ENCODE peak calls at places on chromosomes 16 and 17, in six cellular contexts. One of them, this sample, is unnamed.
A peak's percentile ranks its signal among the peaks of the same experiment; 100 is the strongest.

GRCh38 chr16:54289242-54290051 is 2.9 kb upstream of the IRX3 start:
- DNase-seq in stomach: no peak
- DNase-seq in IMR-90: no peak
- DNase-seq in dorsolateral prefrontal cortex: no peak
- DNase-seq in thoracic aorta: no peak
- DNase-seq in cardiac muscle cell: peak; percentile 72
- DNase-seq in this sample: no peak

GRCh38 chr17:64709481-64709880 is 47.4 kb upstream of the SMURF2 start:
- DNase-seq in dorsolateral prefrontal cortex: no peak
- DNase-seq in thoracic aorta: no peak
- DNase-seq in cardiac muscle cell: no peak
- DNase-seq in IMR-90: no peak
- DNase-seq in stomach: no peak
- DNase-seq in this sample: no peak

GRCh38 chr16:89344314-89344828 is 126.9 kb downstream of the ZNF778 start:
- DNase-seq in cardiac muscle cell: no peak
- DNase-seq in dorsolateral prefrontal cortex: no peak
- DNase-seq in thoracic aorta: no peak
- DNase-seq in stomach: no peak
- DNase-seq in IMR-90: no peak
- DNase-seq in this sample: no peak

GRCh38 chr17:30379303-30380105 is 777 bp downstream of the CPD start:
- DNase-seq in IMR-90: no peak
- DNase-seq in thoracic aorta: no peak
- DNase-seq in dorsolateral prefrontal cortex: peak; percentile 52
- DNase-seq in stomach: peak; percentile 34
- DNase-seq in cardiac muscle cell: peak; percentile 39
- DNase-seq in this sample: peak; percentile 49

GRCh38 chr17:66165537-66166123 is 26.3 kb downstream of the CEP112 start:
- DNase-seq in stomach: no peak
- DNase-seq in dorsolateral prefrontal cortex: no peak
- DNase-seq in IMR-90: peak; percentile 75
- DNase-seq in thoracic aorta: no peak
- DNase-seq in cardiac muscle cell: peak; percentile 54
- DNase-seq in this sample: no peak

GRCh38 chr16:14196539-14196938 is 125.4 kb downstream of the MRTFB start:
- DNase-seq in IMR-90: no peak
- DNase-seq in stomach: no peak
- DNase-seq in thoracic aorta: no peak
- DNase-seq in dorsolateral prefrontal cortex: no peak
- DNase-seq in cardiac muscle cell: no peak
- DNase-seq in this sample: no peak

GRCh38 chr17:50169121-50169764 is 3.4 kb downstream of the SGCA start:
- DNase-seq in stomach: no peak
- DNase-seq in cardiac muscle cell: peak; percentile 75
- DNase-seq in thoracic aorta: no peak
- DNase-seq in IMR-90: peak; percentile 74
- DNase-seq in dorsolateral prefrontal cortex: no peak
- DNase-seq in this sample: peak; percentile 88

GRCh38 chr16:82263456-82264159 is 93.6 kb upstream of the MPHOSPH6 start:
- DNase-seq in stomach: peak; percentile 68
- DNase-seq in dorsolateral prefrontal cortex: peak; percentile 70
- DNase-seq in cardiac muscle cell: peak; percentile 73
- DNase-seq in thoracic aorta: no peak
- DNase-seq in IMR-90: peak; percentile 51
- DNase-seq in this sample: peak; percentile 73

GRCh38 chr16:11627822-11628457 is 40.3 kb upstream of the SNN start:
- DNase-seq in cardiac muscle cell: no peak
- DNase-seq in IMR-90: peak; percentile 60
- DNase-seq in dorsolateral prefrontal cortex: no peak
- DNase-seq in stomach: peak; percentile 58
- DNase-seq in thoracic aorta: no peak
- DNase-seq in this sample: no peak

GRCh38 chr17:38325221-38325851 is 18.4 kb downstream of the GPR179 start:
- DNase-seq in stomach: no peak
- DNase-seq in cardiac muscle cell: no peak
- DNase-seq in thoracic aorta: no peak
- DNase-seq in dorsolateral prefrontal cortex: no peak
- DNase-seq in IMR-90: no peak
- DNase-seq in this sample: no peak

GRCh38 chr16:46961373-46962353 is 11.8 kb downstream of the DNAJA2 start:
- DNase-seq in dorsolateral prefrontal cortex: no peak
- DNase-seq in stomach: no peak
- DNase-seq in thoracic aorta: no peak
- DNase-seq in cardiac muscle cell: no peak
- DNase-seq in IMR-90: peak; percentile 43
- DNase-seq in this sample: no peak

DNA sequence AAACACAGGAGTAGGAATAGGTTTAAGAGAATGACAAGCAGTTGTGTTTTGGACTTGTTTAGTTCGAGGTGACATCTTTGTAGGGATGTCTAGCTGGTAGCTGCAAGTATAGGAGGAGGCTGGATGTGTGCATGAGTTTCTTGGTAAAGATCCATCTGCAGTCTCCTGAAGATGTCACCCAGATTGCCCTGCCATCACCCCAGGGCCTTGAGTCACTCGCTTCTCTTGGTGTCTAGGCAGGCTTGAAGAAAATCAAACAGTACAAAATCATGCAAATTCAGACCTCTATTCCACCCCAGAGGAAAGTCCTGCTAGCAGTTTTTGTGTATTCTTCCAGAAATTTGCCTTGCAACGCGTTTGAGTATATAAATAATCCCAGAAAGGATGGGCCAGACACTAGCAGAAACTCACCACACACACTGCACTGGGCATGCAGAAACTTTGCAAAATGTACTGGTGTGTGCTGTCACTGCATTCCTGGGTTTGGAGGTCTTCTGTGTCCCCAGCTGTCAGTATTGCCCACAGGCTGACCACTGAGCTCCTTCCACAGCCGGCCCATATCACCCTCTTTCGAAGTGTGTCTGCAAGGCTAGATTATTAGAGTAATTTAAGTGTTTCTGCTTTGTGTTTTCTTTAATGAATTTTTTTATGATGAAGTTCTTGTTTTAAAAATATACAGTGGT is 51.5 kb downstream of the TENT4B start:
- DNase-seq in IMR-90: no peak
- DNase-seq in stomach: no peak
- DNase-seq in thoracic aorta: no peak
- DNase-seq in cardiac muscle cell: no peak
- DNase-seq in dorsolateral prefrontal cortex: no peak
- DNase-seq in this sample: no peak
- TF ChIP-seq CTCF in IMR-90: no peak
- TF ChIP-seq CTCF in stomach: no peak
- TF ChIP-seq CTCF in thoracic aorta: no peak
- TF ChIP-seq CTCF in cardiac muscle cell: no peak
- TF ChIP-seq CTCF in dorsolateral prefrontal cortex: no peak
- TF ChIP-seq CTCF in this sample: no peak

DNA sequence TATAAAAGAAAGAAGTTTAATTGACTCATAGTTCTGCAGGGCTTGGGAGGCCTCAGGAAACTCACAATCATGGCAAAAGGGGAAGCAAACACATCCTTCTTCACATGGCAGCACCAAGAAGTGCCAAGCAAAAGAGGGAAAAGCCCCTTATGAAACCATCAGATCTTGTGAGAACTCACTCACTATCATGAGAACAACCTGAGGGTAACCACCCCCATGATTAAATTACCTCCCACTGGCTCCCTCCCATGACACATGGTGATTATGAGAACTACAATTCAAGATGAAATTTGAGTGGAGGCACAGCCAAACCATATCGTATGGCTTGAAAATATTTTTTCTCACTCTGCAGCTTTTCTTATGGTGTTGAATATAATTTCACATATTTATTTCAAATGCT is 151.7 kb downstream of the ANKFN1 start:
- DNase-seq in thoracic aorta: no peak
- DNase-seq in IMR-90: no peak
- DNase-seq in cardiac muscle cell: no peak
- DNase-seq in dorsolateral prefrontal cortex: no peak
- DNase-seq in stomach: no peak
- DNase-seq in this sample: no peak
- TF ChIP-seq CTCF in thoracic aorta: no peak
- TF ChIP-seq CTCF in IMR-90: no peak
- TF ChIP-seq CTCF in cardiac muscle cell: no peak
- TF ChIP-seq CTCF in dorsolateral prefrontal cortex: no peak
- TF ChIP-seq CTCF in stomach: no peak
- TF ChIP-seq CTCF in this sample: no peak

DNA sequence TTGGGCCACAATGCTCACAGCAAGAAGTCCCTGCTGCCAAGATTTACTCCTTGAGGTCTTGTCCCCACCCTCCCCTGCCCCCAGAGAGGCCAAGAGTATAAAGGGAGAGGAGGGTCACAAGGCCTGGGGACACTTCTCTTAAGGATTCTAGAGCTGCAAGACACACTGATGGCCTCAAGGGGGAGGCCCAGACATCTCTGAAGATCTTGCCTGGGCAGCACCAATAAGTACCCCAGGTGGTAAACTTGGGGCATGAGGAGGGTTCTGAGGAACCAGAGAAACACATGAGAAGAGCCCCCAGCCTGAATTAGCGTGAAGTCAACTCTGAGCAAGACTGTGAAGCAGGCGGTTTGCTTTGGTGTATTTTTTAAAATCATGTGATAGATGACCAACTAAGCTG is 26.8 kb upstream of the MTMR4 start:
- DNase-seq in IMR-90: no peak
- DNase-seq in dorsolateral prefrontal cortex: no peak
- DNase-seq in cardiac muscle cell: no peak
- DNase-seq in thoracic aorta: no peak
- DNase-seq in stomach: no peak
- DNase-seq in this sample: no peak
- TF ChIP-seq CTCF in IMR-90: peak; percentile 13
- TF ChIP-seq CTCF in dorsolateral prefrontal cortex: peak; percentile 49
- TF ChIP-seq CTCF in cardiac muscle cell: peak; percentile 48
- TF ChIP-seq CTCF in thoracic aorta: no peak
- TF ChIP-seq CTCF in stomach: no peak
- TF ChIP-seq CTCF in this sample: peak; percentile 48

DNA sequence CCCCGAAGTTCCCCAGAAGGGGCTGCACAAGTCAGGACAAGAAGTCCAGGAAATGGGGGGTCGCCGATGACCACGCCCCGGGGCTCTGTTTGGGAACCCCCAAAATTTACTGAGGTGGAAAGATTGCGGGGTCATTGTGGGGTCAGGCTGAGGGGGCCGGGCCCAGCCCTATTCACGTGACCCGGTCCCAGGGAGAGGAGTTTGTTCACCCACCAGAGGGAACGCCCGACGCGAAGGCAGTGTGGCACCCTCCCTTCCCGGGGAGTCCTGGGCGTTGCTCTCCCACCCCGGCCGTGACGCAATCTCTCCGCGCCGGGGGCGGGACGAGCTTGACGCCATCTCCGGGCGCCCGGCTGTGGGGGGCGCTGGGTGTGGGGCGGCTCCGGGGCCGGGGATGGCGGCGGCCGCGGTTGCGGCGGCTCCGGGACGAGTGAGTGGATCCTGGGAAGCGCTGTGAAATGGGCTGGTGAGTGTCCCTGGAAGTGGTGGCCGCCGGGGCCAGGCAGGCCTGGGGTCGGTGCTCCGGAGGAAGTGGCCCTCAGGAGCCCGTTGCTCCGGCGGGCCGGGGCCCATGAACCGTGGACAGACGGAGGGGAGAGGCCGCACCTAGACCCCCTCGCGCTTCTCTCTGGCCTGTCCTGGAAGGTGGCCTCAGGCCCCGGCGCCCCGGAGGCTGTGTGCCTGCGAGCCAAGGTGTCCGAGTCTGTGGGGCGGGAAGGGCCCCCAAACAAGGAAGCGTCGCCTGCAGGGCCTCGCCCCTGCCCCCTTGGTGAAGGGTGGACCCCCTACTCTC is at the start of gene ATXN1L:
- DNase-seq in thoracic aorta: peak; percentile 66
- DNase-seq in IMR-90: peak; percentile 88
- DNase-seq in stomach: peak; percentile 93
- DNase-seq in dorsolateral prefrontal cortex: peak; percentile 92
- DNase-seq in cardiac muscle cell: peak; percentile 91
- DNase-seq in this sample: peak; percentile 95
- TF ChIP-seq CTCF in thoracic aorta: no peak
- TF ChIP-seq CTCF in IMR-90: no peak
- TF ChIP-seq CTCF in stomach: peak; percentile 9
- TF ChIP-seq CTCF in dorsolateral prefrontal cortex: peak; percentile 53
- TF ChIP-seq CTCF in cardiac muscle cell: no peak
- TF ChIP-seq CTCF in this sample: no peak

DNA sequence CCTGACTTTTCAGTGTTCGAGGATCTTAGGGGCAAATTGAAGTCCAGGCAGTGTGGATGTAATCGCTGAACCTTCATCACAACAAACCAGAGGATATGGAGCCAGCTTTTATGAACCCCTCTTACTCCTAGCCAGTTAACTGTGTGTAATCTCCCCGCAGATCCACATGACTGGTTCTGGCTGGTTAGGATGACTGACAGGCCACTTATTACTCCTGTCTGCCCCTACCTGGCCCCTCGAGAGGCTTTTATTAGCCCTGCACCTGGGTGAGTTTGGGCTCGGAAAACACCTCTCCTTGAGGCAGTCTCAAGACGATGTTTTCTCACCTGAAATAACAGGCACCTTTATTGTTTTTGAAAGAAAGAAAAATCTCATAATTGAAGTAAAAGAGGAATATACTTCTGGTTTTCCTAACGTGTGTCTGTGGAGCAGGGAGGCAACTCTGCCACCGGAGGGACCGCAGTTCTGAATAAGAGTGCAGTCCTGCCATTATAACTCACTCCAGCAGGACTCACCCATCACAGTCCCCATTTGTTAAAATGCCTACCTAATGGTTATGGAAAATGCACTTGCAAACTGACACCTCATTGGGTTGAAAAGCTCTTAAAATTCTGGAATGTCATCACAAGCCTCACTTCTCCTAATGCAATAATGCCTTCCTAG is 291.9 kb upstream of the N4BP1 start:
- DNase-seq in stomach: no peak
- DNase-seq in thoracic aorta: no peak
- DNase-seq in IMR-90: no peak
- DNase-seq in cardiac muscle cell: peak; percentile 51
- DNase-seq in dorsolateral prefrontal cortex: no peak
- DNase-seq in this sample: no peak
- TF ChIP-seq CTCF in stomach: no peak
- TF ChIP-seq CTCF in thoracic aorta: no peak
- TF ChIP-seq CTCF in IMR-90: peak; percentile 32
- TF ChIP-seq CTCF in cardiac muscle cell: no peak
- TF ChIP-seq CTCF in dorsolateral prefrontal cortex: no peak
- TF ChIP-seq CTCF in this sample: peak; percentile 38